ENCODE peak calls at places on chromosomes 6 and 20, in nine cellular contexts. K is right cardiac atrium; F is A549; Q is AG04450; S is CD8-positive, alpha-beta memory T cell; B is heart left ventricle; H is dorsolateral prefrontal cortex; C is neural progenitor cell; V is CD8-positive, alpha-beta T cell. Y is an unnamed sample.

GRCh38 chr6:138787138-138787537 is 8.7 kb upstream of the ECT2L start:
- DNase-seq in K (no peak), F (no peak), Q (no peak), S (no peak), B (no peak), H (no peak), C (no peak), V (no peak), Y (no peak)

GRCh38 chr20:7841967-7842301 is 98.3 kb downstream of the HAO1 start:
- DNase-seq in K (peak), F (peak), Q (peak), S (no peak), B (peak), H (no peak), C (peak), V (no peak), Y (no peak)

GRCh38 chr6:79385893-79386292 is 151.3 kb downstream of the LCA5 start:
- DNase-seq in K (no peak), F (no peak), Q (no peak), S (no peak), B (no peak), H (no peak), C (no peak), V (no peak), Y (no peak)

GRCh38 chr6:30000156-30000791 is 57.9 kb downstream of the HLA-A start:
- DNase-seq in K (no peak), F (no peak), Q (no peak), S (no peak), B (no peak), H (no peak), C (no peak), V (no peak), Y (no peak)

GRCh38 chr6:38567436-38567835 is 72.3 kb downstream of the BTBD9 start:
- DNase-seq in K (peak), F (peak), Q (peak), S (no peak), B (peak), H (peak), C (no peak), V (no peak), Y (peak)

GRCh38 chr6:28458577-28458976 is 15.3 kb upstream of the ZSCAN23 start:
- DNase-seq in K (no peak), F (no peak), Q (no peak), S (no peak), B (no peak), H (no peak), C (no peak), V (no peak), Y (no peak)

GRCh38 chr6:21826460-21826859 is 232.9 kb downstream of the SOX4 start:
- DNase-seq in K (no peak), F (no peak), Q (no peak), S (no peak), B (no peak), H (no peak), C (no peak), V (no peak), Y (no peak)

GRCh38 chr20:59850018-59850641 is 83.3 kb downstream of the SYCP2 start:
- DNase-seq in K (no peak), F (peak), Q (no peak), S (no peak), B (no peak), H (no peak), C (peak), V (no peak), Y (no peak)

GRCh38 chr6:36463686-36464085 is 20.9 kb downstream of the KCTD20 start:
- DNase-seq in K (no peak), F (no peak), Q (no peak), S (no peak), B (no peak), H (no peak), C (no peak), V (no peak), Y (no peak)

GRCh38 chr6:107716688-107717089 is 107.4 kb downstream of the SCML4 start:
- DNase-seq in K (peak), F (peak), Q (no peak), S (peak), B (no peak), H (no peak), C (no peak), V (peak), Y (no peak)

GRCh38 chr20:34525709-34526416 is 9.6 kb downstream of the DYNLRB1 start:
- DNase-seq in K (peak), F (peak), Q (peak), S (no peak), B (peak), H (no peak), C (no peak), V (no peak), Y (no peak)

GRCh38 chr20:40563296-40563950 is 125.6 kb downstream of the MAFB start:
- DNase-seq in K (peak), F (peak), Q (no peak), S (no peak), B (no peak), H (no peak), C (no peak), V (no peak), Y (no peak)

GRCh38 chr6:47787620-47788497 is 6.0 kb downstream of the OPN5 start:
- DNase-seq in K (peak), F (peak), Q (peak), S (peak), B (peak), H (peak), C (peak), V (peak), Y (peak)

GRCh38 chr20:46118481-46119020 is 437 bp downstream of the CD40 start:
- DNase-seq in K (peak), F (no peak), Q (no peak), S (no peak), B (peak), H (no peak), C (peak), V (peak), Y (no peak)

GRCh38 chr6:30703821-30704220 is 13.0 kb upstream of the NRM start:
- DNase-seq in K (peak), F (no peak), Q (no peak), S (no peak), B (no peak), H (no peak), C (no peak), V (no peak), Y (no peak)

GRCh38 chr6:34934516-34934915 is 45.5 kb downstream of the ANKS1A start:
- DNase-seq in K (peak), F (no peak), Q (no peak), S (no peak), B (peak), H (no peak), C (no peak), V (no peak), Y (no peak)

GRCh38 chr20:710762-711120 is 35.1 kb upstream of the SCRT2 start:
- DNase-seq in K (no peak), F (no peak), Q (no peak), S (no peak), B (no peak), H (no peak), C (no peak), V (no peak), Y (no peak)

GRCh38 chr20:10322073-10323012 is 103.7 kb downstream of the SNAP25 start:
- DNase-seq in K (no peak), F (no peak), Q (no peak), S (no peak), B (no peak), H (no peak), C (no peak), V (no peak), Y (no peak)

GRCh38 chr20:63235399-63235983 is at the start of gene BIRC7:
- DNase-seq in K (peak), F (peak), Q (no peak), S (no peak), B (no peak), H (no peak), C (no peak), V (no peak), Y (no peak)

GRCh38 chr6:10733151-10733715 is 10.4 kb downstream of the TMEM14C start:
- DNase-seq in K (no peak), F (no peak), Q (no peak), S (peak), B (no peak), H (no peak), C (no peak), V (peak), Y (no peak)

GRCh38 chr6:105952762-105953700 is 133.1 kb upstream of the PRDM1 start:
- DNase-seq in K (no peak), F (no peak), Q (no peak), S (no peak), B (no peak), H (no peak), C (no peak), V (no peak), Y (no peak)

GRCh38 chr6:37024665-37025337 is 19.3 kb downstream of the FGD2 start:
- DNase-seq in K (no peak), F (peak), Q (no peak), S (no peak), B (no peak), H (no peak), C (no peak), V (no peak), Y (no peak)

GRCh38 chr6:1856381-1856780 is 246.7 kb downstream of the FOXC1 start:
- DNase-seq in K (peak), F (no peak), Q (no peak), S (no peak), B (peak), H (no peak), C (no peak), V (no peak), Y (no peak)

GRCh38 chr6:161344640-161345039 is 70.8 kb upstream of the AGPAT4 start:
- DNase-seq in K (no peak), F (no peak), Q (no peak), S (no peak), B (no peak), H (no peak), C (no peak), V (no peak), Y (no peak)

GRCh38 chr6:105836889-105837288 is 249.2 kb upstream of the PRDM1 start:
- DNase-seq in K (no peak), F (no peak), Q (no peak), S (no peak), B (no peak), H (no peak), C (no peak), V (no peak), Y (no peak)

GRCh38 chr6:42279966-42280629 is 62.4 kb upstream of the MRPS10 start:
- DNase-seq in K (peak), F (no peak), Q (no peak), S (no peak), B (peak), H (no peak), C (no peak), V (no peak), Y (no peak)

GRCh38 chr20:31670371-31671228 is 32.9 kb downstream of the COX4I2 start:
- DNase-seq in K (peak), F (no peak), Q (no peak), S (no peak), B (peak), H (peak), C (no peak), V (no peak), Y (peak)

GRCh38 chr20:8635837-8636236 is 433.1 kb upstream of the PLCB4 start:
- DNase-seq in K (no peak), F (no peak), Q (no peak), S (no peak), B (no peak), H (no peak), C (no peak), V (no peak), Y (no peak)

GRCh38 chr6:12132351-12133222 is 120.5 kb downstream of the HIVEP1 start:
- DNase-seq in K (no peak), F (no peak), Q (no peak), S (no peak), B (no peak), H (no peak), C (no peak), V (no peak), Y (no peak)

GRCh38 chr6:158290659-158291058 is 21.6 kb upstream of the TULP4 start:
- DNase-seq in K (no peak), F (no peak), Q (no peak), S (peak), B (no peak), H (no peak), C (no peak), V (peak), Y (no peak)

GRCh38 chr6:23589811-23590210 is 536.2 kb upstream of the NRSN1 start:
- DNase-seq in K (no peak), F (no peak), Q (no peak), S (no peak), B (no peak), H (no peak), C (no peak), V (no peak), Y (no peak)

GRCh38 chr6:9851541-9852380 is 563.1 kb downstream of the TFAP2A start:
- DNase-seq in K (no peak), F (peak), Q (no peak), S (no peak), B (no peak), H (no peak), C (peak), V (no peak), Y (no peak)

GRCh38 chr20:49672109-49672681 is 41.5 kb downstream of the B4GALT5 start:
- DNase-seq in K (no peak), F (no peak), Q (no peak), S (no peak), B (no peak), H (no peak), C (no peak), V (no peak), Y (no peak)

GRCh38 chr20:13770141-13770540 is 14.6 kb downstream of the ESF1 start:
- DNase-seq in K (no peak), F (no peak), Q (no peak), S (no peak), B (no peak), H (no peak), C (no peak), V (no peak), Y (no peak)

GRCh38 chr6:45075246-45075645 is 252.9 kb upstream of the RUNX2 start:
- DNase-seq in K (no peak), F (peak), Q (peak), S (no peak), B (no peak), H (no peak), C (no peak), V (no peak), Y (no peak)

GRCh38 chr6:143553337-143553736 is 41.8 kb upstream of the FUCA2 start:
- DNase-seq in K (no peak), F (no peak), Q (no peak), S (no peak), B (no peak), H (no peak), C (no peak), V (no peak), Y (no peak)

GRCh38 chr6:143546599-143546998 is 35.1 kb upstream of the FUCA2 start:
- DNase-seq in K (no peak), F (no peak), Q (no peak), S (no peak), B (no peak), H (no peak), C (no peak), V (no peak), Y (no peak)

GRCh38 chr6:143545976-143546547 is 34.5 kb upstream of the FUCA2 start:
- DNase-seq in K (no peak), F (no peak), Q (no peak), S (no peak), B (no peak), H (no peak), C (no peak), V (no peak), Y (no peak)

GRCh38 chr6:143549221-143549620 is 37.7 kb upstream of the FUCA2 start:
- DNase-seq in K (no peak), F (no peak), Q (no peak), S (no peak), B (no peak), H (no peak), C (peak), V (no peak), Y (no peak)

GRCh38 chr6:143549630-143550268 is 38.2 kb upstream of the FUCA2 start:
- DNase-seq in K (no peak), F (no peak), Q (no peak), S (no peak), B (no peak), H (no peak), C (no peak), V (no peak), Y (no peak)
- H3K27ac ChIP-seq in K (no peak), F (no peak), Q (no peak), S (no peak), B (no peak), H (no peak), C (no peak), V (no peak), Y (no peak)

GRCh38 chr6:56531839-56532595 is 110.7 kb downstream of the DST start:
- DNase-seq in K (no peak), F (no peak), Q (no peak), S (no peak), B (no peak), H (no peak), C (no peak), V (no peak), Y (no peak)
- H3K27ac ChIP-seq in K (no peak), F (no peak), Q (no peak), S (no peak), B (no peak), H (no peak), C (peak), V (no peak), Y (no peak)

GRCh38 chr20:3311623-3312022 is 72.6 kb upstream of the SLC4A11 start:
- DNase-seq in K (no peak), F (no peak), Q (no peak), S (no peak), B (no peak), H (no peak), C (no peak), V (no peak), Y (no peak)

GRCh38 chr20:3307078-3307477 is 68.1 kb upstream of the SLC4A11 start:
- DNase-seq in K (no peak), F (no peak), Q (no peak), S (no peak), B (no peak), H (no peak), C (no peak), V (no peak), Y (no peak)

GRCh38 chr20:3307695-3308094 is 68.7 kb upstream of the SLC4A11 start:
- DNase-seq in K (no peak), F (no peak), Q (no peak), S (no peak), B (no peak), H (no peak), C (no peak), V (no peak), Y (no peak)

GRCh38 chr20:3312940-3313656 is 74.1 kb upstream of the SLC4A11 start:
- DNase-seq in K (no peak), F (peak), Q (no peak), S (no peak), B (no peak), H (no peak), C (no peak), V (no peak), Y (no peak)

GRCh38 chr20:3309226-3309625 is 70.2 kb upstream of the SLC4A11 start:
- DNase-seq in K (no peak), F (no peak), Q (no peak), S (no peak), B (no peak), H (no peak), C (no peak), V (no peak), Y (no peak)
- H3K27ac ChIP-seq in K (no peak), F (no peak), Q (no peak), S (no peak), B (no peak), H (no peak), C (no peak), V (no peak), Y (no peak)

GRCh38 chr20:47274449-47275108 is 81.9 kb downstream of the ZMYND8 start:
- DNase-seq in K (no peak), F (peak), Q (peak), S (no peak), B (no peak), H (no peak), C (no peak), V (no peak), Y (no peak)

GRCh38 chr20:47273591-47274235 is 82.8 kb downstream of the ZMYND8 start:
- DNase-seq in K (no peak), F (peak), Q (no peak), S (no peak), B (no peak), H (no peak), C (no peak), V (no peak), Y (no peak)

GRCh38 chr20:47276856-47277541 is 79.5 kb downstream of the ZMYND8 start:
- DNase-seq in K (peak), F (no peak), Q (no peak), S (no peak), B (peak), H (no peak), C (no peak), V (no peak), Y (peak)

GRCh38 chr20:47276251-47276650 is 80.2 kb downstream of the ZMYND8 start:
- DNase-seq in K (peak), F (no peak), Q (no peak), S (no peak), B (no peak), H (no peak), C (no peak), V (no peak), Y (no peak)

DNA sequence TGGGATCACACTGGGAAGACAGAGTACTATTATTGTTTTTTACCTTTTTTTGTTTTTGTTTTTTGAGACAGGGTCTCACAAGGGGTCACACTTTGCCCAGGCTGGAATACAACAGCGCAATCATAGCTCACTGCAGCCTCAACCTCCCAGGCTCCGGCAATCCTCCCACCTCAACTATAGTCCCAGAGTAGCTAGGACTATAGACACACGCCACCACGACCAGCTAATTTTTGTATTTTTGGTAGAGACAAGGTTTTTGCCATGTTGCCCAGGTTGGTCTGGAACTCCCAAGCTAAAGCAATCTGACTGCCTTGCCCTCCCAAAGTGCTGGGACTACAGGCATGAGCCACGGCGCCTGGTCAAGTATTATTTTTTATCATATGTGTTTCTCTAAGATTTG is 81.0 kb downstream of the ZMYND8 start:
- DNase-seq in K (no peak), F (no peak), Q (no peak), S (no peak), B (no peak), H (no peak), C (no peak), V (no peak), Y (no peak)
- H3K27ac ChIP-seq in K (no peak), F (peak), Q (peak), S (no peak), B (peak), H (peak), C (peak), V (no peak), Y (no peak)

GRCh38 chr20:19947611-19948264 is 69.4 kb upstream of the NAA20 start:
- DNase-seq in K (no peak), F (no peak), Q (peak), S (no peak), B (no peak), H (no peak), C (no peak), V (no peak), Y (no peak)
- H3K27ac ChIP-seq in K (no peak), F (no peak), Q (peak), S (no peak), B (peak), H (no peak), C (no peak), V (no peak), Y (no peak)

GRCh38 chr6:26187292-26187691 is 100.1 kb downstream of the HFE start:
- DNase-seq in K (no peak), F (no peak), Q (no peak), S (no peak), B (no peak), H (no peak), C (no peak), V (no peak), Y (no peak)
- H3K27ac ChIP-seq in K (no peak), F (peak), Q (no peak), S (peak), B (no peak), H (no peak), C (peak), V (no peak), Y (no peak)

GRCh38 chr20:24149175-24149574 is 160.6 kb upstream of the GGTLC1 start:
- DNase-seq in K (no peak), F (peak), Q (no peak), S (no peak), B (no peak), H (no peak), C (no peak), V (no peak), Y (no peak)
- H3K27ac ChIP-seq in K (no peak), F (no peak), Q (no peak), S (no peak), B (no peak), H (no peak), C (no peak), V (no peak), Y (no peak)